ENCODE peak calls at places on chromosome 14, in eight cellular contexts. One of them, this sample, is unnamed.

GRCh38 chr14:88533203-88533602 is 21.6 kb downstream of the PTPN21 start:
- DNase-seq in neuronal stem cell: no peak
- DNase-seq in testis: no peak
- DNase-seq in cardiac muscle cell: no peak
- DNase-seq in tibial artery: no peak
- DNase-seq in gastrocnemius medialis: no peak
- DNase-seq in A549: no peak
- DNase-seq in GM23248: no peak
- DNase-seq in this sample: no peak

GRCh38 chr14:84343637-84344036 is 1186.3 kb upstream of the FLRT2 start:
- DNase-seq in neuronal stem cell: no peak
- DNase-seq in GM23248: no peak
- DNase-seq in gastrocnemius medialis: no peak
- DNase-seq in tibial artery: no peak
- DNase-seq in A549: no peak
- DNase-seq in testis: no peak
- DNase-seq in cardiac muscle cell: peak
- DNase-seq in this sample: no peak

GRCh38 chr14:74804219-74804825 is 41.2 kb downstream of the YLPM1 start:
- DNase-seq in A549: peak
- DNase-seq in gastrocnemius medialis: no peak
- DNase-seq in tibial artery: no peak
- DNase-seq in neuronal stem cell: peak
- DNase-seq in testis: peak
- DNase-seq in cardiac muscle cell: peak
- DNase-seq in GM23248: peak
- DNase-seq in this sample: no peak

GRCh38 chr14:50395448-50395847 is 1.2 kb downstream of the CDKL1 start:
- DNase-seq in GM23248: peak
- DNase-seq in testis: peak
- DNase-seq in A549: no peak
- DNase-seq in neuronal stem cell: no peak
- DNase-seq in tibial artery: peak
- DNase-seq in gastrocnemius medialis: no peak
- DNase-seq in cardiac muscle cell: no peak
- DNase-seq in this sample: no peak

GRCh38 chr14:77248666-77249065 is 22.3 kb downstream of the NGB start:
- DNase-seq in gastrocnemius medialis: no peak
- DNase-seq in neuronal stem cell: no peak
- DNase-seq in cardiac muscle cell: no peak
- DNase-seq in testis: no peak
- DNase-seq in GM23248: no peak
- DNase-seq in A549: no peak
- DNase-seq in tibial artery: no peak
- DNase-seq in this sample: no peak

GRCh38 chr14:37343307-37344094 is 145.8 kb downstream of the MIPOL1 start:
- DNase-seq in GM23248: no peak
- DNase-seq in testis: no peak
- DNase-seq in gastrocnemius medialis: no peak
- DNase-seq in neuronal stem cell: no peak
- DNase-seq in tibial artery: no peak
- DNase-seq in A549: no peak
- DNase-seq in cardiac muscle cell: no peak
- DNase-seq in this sample: no peak

GRCh38 chr14:104683653-104684448 is 5.6 kb upstream of the INF2 start:
- DNase-seq in gastrocnemius medialis: no peak
- DNase-seq in testis: no peak
- DNase-seq in GM23248: no peak
- DNase-seq in cardiac muscle cell: no peak
- DNase-seq in tibial artery: no peak
- DNase-seq in neuronal stem cell: no peak
- DNase-seq in A549: no peak
- DNase-seq in this sample: no peak

GRCh38 chr14:45906257-45906656 is 653.3 kb upstream of the MIS18BP1 start:
- DNase-seq in gastrocnemius medialis: no peak
- DNase-seq in tibial artery: no peak
- DNase-seq in neuronal stem cell: no peak
- DNase-seq in testis: no peak
- DNase-seq in A549: no peak
- DNase-seq in GM23248: peak
- DNase-seq in cardiac muscle cell: no peak
- DNase-seq in this sample: no peak

GRCh38 chr14:105069887-105070759 is 4.9 kb upstream of the GPR132 start:
- DNase-seq in cardiac muscle cell: peak
- DNase-seq in gastrocnemius medialis: no peak
- DNase-seq in GM23248: peak
- DNase-seq in neuronal stem cell: no peak
- DNase-seq in tibial artery: peak
- DNase-seq in testis: no peak
- DNase-seq in A549: no peak
- DNase-seq in this sample: no peak

GRCh38 chr14:31479026-31479425 is 8.8 kb downstream of the GPR33 start:
- DNase-seq in tibial artery: no peak
- DNase-seq in cardiac muscle cell: no peak
- DNase-seq in gastrocnemius medialis: no peak
- DNase-seq in neuronal stem cell: no peak
- DNase-seq in A549: no peak
- DNase-seq in testis: no peak
- DNase-seq in GM23248: no peak
- DNase-seq in this sample: no peak

GRCh38 chr14:95146079-95146771 is 11.1 kb downstream of the DICER1 start:
- DNase-seq in A549: no peak
- DNase-seq in cardiac muscle cell: no peak
- DNase-seq in testis: no peak
- DNase-seq in neuronal stem cell: no peak
- DNase-seq in GM23248: no peak
- DNase-seq in tibial artery: no peak
- DNase-seq in gastrocnemius medialis: no peak
- DNase-seq in this sample: no peak

GRCh38 chr14:105616802-105617192 is 90.4 kb downstream of the TMEM121 start:
- DNase-seq in A549: no peak
- DNase-seq in gastrocnemius medialis: no peak
- DNase-seq in tibial artery: no peak
- DNase-seq in cardiac muscle cell: no peak
- DNase-seq in GM23248: no peak
- DNase-seq in neuronal stem cell: no peak
- DNase-seq in testis: no peak
- DNase-seq in this sample: no peak

GRCh38 chr14:77967110-77967509 is 167.2 kb downstream of the ADCK1 start:
- DNase-seq in gastrocnemius medialis: no peak
- DNase-seq in testis: no peak
- DNase-seq in tibial artery: no peak
- DNase-seq in A549: no peak
- DNase-seq in neuronal stem cell: no peak
- DNase-seq in cardiac muscle cell: no peak
- DNase-seq in GM23248: no peak
- DNase-seq in this sample: no peak

GRCh38 chr14:70416322-70416716 is 571 bp downstream of the SYNJ2BP start:
- DNase-seq in testis: no peak
- DNase-seq in neuronal stem cell: no peak
- DNase-seq in GM23248: peak
- DNase-seq in gastrocnemius medialis: no peak
- DNase-seq in tibial artery: no peak
- DNase-seq in A549: peak
- DNase-seq in cardiac muscle cell: peak
- DNase-seq in this sample: no peak

GRCh38 chr14:36579573-36580140 is 2.8 kb downstream of the NKX2-8 start:
- DNase-seq in neuronal stem cell: no peak
- DNase-seq in GM23248: no peak
- DNase-seq in testis: peak
- DNase-seq in cardiac muscle cell: no peak
- DNase-seq in gastrocnemius medialis: no peak
- DNase-seq in tibial artery: no peak
- DNase-seq in A549: no peak
- DNase-seq in this sample: no peak

GRCh38 chr14:81400202-81400678 is at the start of gene STON2:
- DNase-seq in A549: peak
- DNase-seq in cardiac muscle cell: peak
- DNase-seq in testis: peak
- DNase-seq in GM23248: peak
- DNase-seq in gastrocnemius medialis: peak
- DNase-seq in neuronal stem cell: no peak
- DNase-seq in tibial artery: peak
- DNase-seq in this sample: no peak

GRCh38 chr14:81398196-81398891 is 1.8 kb downstream of the STON2 start:
- DNase-seq in neuronal stem cell: no peak
- DNase-seq in GM23248: no peak
- DNase-seq in testis: no peak
- DNase-seq in gastrocnemius medialis: no peak
- DNase-seq in A549: no peak
- DNase-seq in cardiac muscle cell: no peak
- DNase-seq in tibial artery: no peak
- DNase-seq in this sample: no peak

GRCh38 chr14:81400852-81401251 is 728 bp upstream of the STON2 start:
- DNase-seq in neuronal stem cell: no peak
- DNase-seq in cardiac muscle cell: peak
- DNase-seq in GM23248: peak
- DNase-seq in gastrocnemius medialis: peak
- DNase-seq in tibial artery: peak
- DNase-seq in A549: peak
- DNase-seq in testis: peak
- DNase-seq in this sample: no peak

GRCh38 chr14:81401420-81402122 is 1.4 kb upstream of the STON2 start:
- DNase-seq in cardiac muscle cell: peak
- DNase-seq in testis: no peak
- DNase-seq in tibial artery: no peak
- DNase-seq in gastrocnemius medialis: no peak
- DNase-seq in A549: peak
- DNase-seq in GM23248: peak
- DNase-seq in neuronal stem cell: no peak
- DNase-seq in this sample: no peak

DNA sequence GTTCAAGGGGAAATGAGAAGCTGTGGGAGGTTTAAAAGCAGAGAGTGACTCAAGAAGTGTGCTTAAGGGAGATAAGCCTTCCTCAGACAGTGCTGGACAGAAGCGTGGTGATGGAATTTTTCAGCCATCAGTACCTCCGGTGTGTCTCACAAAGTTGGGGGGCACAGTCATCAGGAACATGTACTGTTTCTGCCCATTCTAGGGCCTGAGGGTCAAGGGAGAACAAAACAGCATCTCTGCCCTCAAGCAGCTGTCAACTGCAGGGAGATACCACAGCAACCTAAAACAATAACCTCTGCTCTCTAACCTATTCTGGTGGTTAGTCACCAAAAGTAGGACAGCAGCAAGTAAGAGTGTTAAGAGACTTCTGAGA is 2.0 kb upstream of the STON2 start:
- DNase-seq in testis: no peak
- DNase-seq in tibial artery: no peak
- DNase-seq in neuronal stem cell: no peak
- DNase-seq in GM23248: peak
- DNase-seq in gastrocnemius medialis: no peak
- DNase-seq in cardiac muscle cell: peak
- DNase-seq in A549: no peak
- DNase-seq in this sample: no peak
- H3K27ac ChIP-seq in testis: no peak
- H3K27ac ChIP-seq in tibial artery: no peak
- H3K27ac ChIP-seq in neuronal stem cell: no peak
- H3K27ac ChIP-seq in GM23248: peak
- H3K27ac ChIP-seq in gastrocnemius medialis: peak
- H3K27ac ChIP-seq in cardiac muscle cell: no peak
- H3K27ac ChIP-seq in A549: peak
- H3K27ac ChIP-seq in this sample: no peak

DNA sequence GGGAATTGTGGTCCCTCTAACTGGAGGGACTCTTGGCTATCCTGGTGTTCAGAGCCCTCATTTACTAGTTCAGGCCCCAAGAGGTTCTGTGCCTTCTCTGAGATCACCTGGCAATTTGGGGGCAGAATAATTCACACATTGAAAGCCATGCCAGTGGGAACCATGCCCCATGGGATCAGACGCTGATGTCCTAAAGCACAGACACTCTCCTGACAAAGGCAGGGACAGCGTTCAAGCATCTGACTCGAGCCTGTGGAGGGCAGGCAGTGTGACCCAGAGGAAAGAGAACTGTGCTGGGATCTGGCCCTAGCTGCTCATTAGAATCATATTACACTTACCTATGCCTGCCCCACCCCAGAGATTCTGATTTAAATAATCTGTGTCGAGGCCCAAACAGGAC is 2.4 kb upstream of the ASB2 start:
- DNase-seq in tibial artery: no peak
- DNase-seq in neuronal stem cell: no peak
- DNase-seq in cardiac muscle cell: no peak
- DNase-seq in A549: no peak
- DNase-seq in GM23248: no peak
- DNase-seq in gastrocnemius medialis: no peak
- DNase-seq in testis: no peak
- DNase-seq in this sample: no peak
- H3K4me3 ChIP-seq in tibial artery: no peak
- H3K4me3 ChIP-seq in neuronal stem cell: no peak
- H3K4me3 ChIP-seq in cardiac muscle cell: no peak
- H3K4me3 ChIP-seq in A549: no peak
- H3K4me3 ChIP-seq in GM23248: no peak
- H3K4me3 ChIP-seq in gastrocnemius medialis: no peak
- H3K4me3 ChIP-seq in testis: no peak
- H3K4me3 ChIP-seq in this sample: no peak

GRCh38 chr14:73613419-73613963 is 1.2 kb downstream of the ACOT6 start:
- DNase-seq in gastrocnemius medialis: no peak
- DNase-seq in tibial artery: no peak
- DNase-seq in neuronal stem cell: no peak
- DNase-seq in cardiac muscle cell: no peak
- DNase-seq in testis: no peak
- DNase-seq in A549: no peak
- DNase-seq in GM23248: no peak
- DNase-seq in this sample: no peak
- H3K27ac ChIP-seq in gastrocnemius medialis: no peak
- H3K27ac ChIP-seq in tibial artery: peak
- H3K27ac ChIP-seq in neuronal stem cell: no peak
- H3K27ac ChIP-seq in cardiac muscle cell: no peak
- H3K27ac ChIP-seq in testis: peak
- H3K27ac ChIP-seq in A549: no peak
- H3K27ac ChIP-seq in GM23248: no peak
- H3K27ac ChIP-seq in this sample: no peak

GRCh38 chr14:61099221-61099835 is 118.3 kb downstream of the SLC38A6 start:
- DNase-seq in A549: no peak
- DNase-seq in gastrocnemius medialis: no peak
- DNase-seq in testis: no peak
- DNase-seq in tibial artery: no peak
- DNase-seq in cardiac muscle cell: peak
- DNase-seq in neuronal stem cell: no peak
- DNase-seq in GM23248: no peak
- DNase-seq in this sample: no peak

GRCh38 chr14:61103541-61104339 is 122.7 kb downstream of the SLC38A6 start:
- DNase-seq in GM23248: peak
- DNase-seq in tibial artery: peak
- DNase-seq in gastrocnemius medialis: peak
- DNase-seq in cardiac muscle cell: peak
- DNase-seq in A549: peak
- DNase-seq in neuronal stem cell: no peak
- DNase-seq in testis: peak
- DNase-seq in this sample: peak

GRCh38 chr14:61102549-61103466 is 121.8 kb downstream of the SLC38A6 start:
- DNase-seq in A549: peak
- DNase-seq in gastrocnemius medialis: no peak
- DNase-seq in GM23248: peak
- DNase-seq in testis: no peak
- DNase-seq in cardiac muscle cell: no peak
- DNase-seq in neuronal stem cell: no peak
- DNase-seq in tibial artery: no peak
- DNase-seq in this sample: no peak

GRCh38 chr14:61101803-61102548 is 120.9 kb downstream of the SLC38A6 start:
- DNase-seq in tibial artery: no peak
- DNase-seq in testis: no peak
- DNase-seq in cardiac muscle cell: peak
- DNase-seq in GM23248: peak
- DNase-seq in gastrocnemius medialis: no peak
- DNase-seq in neuronal stem cell: no peak
- DNase-seq in A549: peak
- DNase-seq in this sample: no peak

GRCh38 chr14:61098711-61099110 is 117.7 kb downstream of the SLC38A6 start:
- DNase-seq in tibial artery: no peak
- DNase-seq in testis: no peak
- DNase-seq in neuronal stem cell: no peak
- DNase-seq in GM23248: no peak
- DNase-seq in cardiac muscle cell: no peak
- DNase-seq in gastrocnemius medialis: no peak
- DNase-seq in A549: no peak
- DNase-seq in this sample: no peak
- H3K4me3 ChIP-seq in tibial artery: no peak
- H3K4me3 ChIP-seq in testis: no peak
- H3K4me3 ChIP-seq in neuronal stem cell: no peak
- H3K4me3 ChIP-seq in GM23248: no peak
- H3K4me3 ChIP-seq in cardiac muscle cell: no peak
- H3K4me3 ChIP-seq in gastrocnemius medialis: no peak
- H3K4me3 ChIP-seq in A549: no peak
- H3K4me3 ChIP-seq in this sample: no peak

This sample was measured in WERI-Rb-1.